ENCODE peak calls at places on chromosomes 7 and 10, in six cellular contexts. One of them, this sample, is unnamed.

GRCh38 chr7:105723582-105723981 is 142.3 kb upstream of the EFCAB10 start:
- DNase-seq in IMR-90: no peak
- DNase-seq in dorsolateral prefrontal cortex: peak; percentile 67
- DNase-seq in endodermal cell: peak; percentile 59
- DNase-seq in mucosa of descending colon: peak; percentile 9
- DNase-seq in cardiac fibroblast: no peak
- DNase-seq in this sample: peak; percentile 4

GRCh38 chr7:2903686-2904162 is 59.6 kb upstream of the GNA12 start:
- DNase-seq in cardiac fibroblast: no peak
- DNase-seq in endodermal cell: no peak
- DNase-seq in IMR-90: no peak
- DNase-seq in mucosa of descending colon: no peak
- DNase-seq in dorsolateral prefrontal cortex: no peak
- DNase-seq in this sample: no peak

GRCh38 chr7:142581341-142581740 is 167.9 kb upstream of the PRSS1 start:
- DNase-seq in mucosa of descending colon: no peak
- DNase-seq in endodermal cell: no peak
- DNase-seq in dorsolateral prefrontal cortex: no peak
- DNase-seq in IMR-90: no peak
- DNase-seq in cardiac fibroblast: peak; percentile 43
- DNase-seq in this sample: peak; percentile 71

GRCh38 chr7:91722831-91723230 is 157.7 kb downstream of the MTERF1 start:
- DNase-seq in dorsolateral prefrontal cortex: no peak
- DNase-seq in cardiac fibroblast: no peak
- DNase-seq in IMR-90: no peak
- DNase-seq in mucosa of descending colon: no peak
- DNase-seq in endodermal cell: no peak
- DNase-seq in this sample: no peak

GRCh38 chr7:96982586-96982985 is 22.8 kb upstream of the DLX6 start:
- DNase-seq in IMR-90: no peak
- DNase-seq in endodermal cell: no peak
- DNase-seq in mucosa of descending colon: no peak
- DNase-seq in dorsolateral prefrontal cortex: no peak
- DNase-seq in cardiac fibroblast: no peak
- DNase-seq in this sample: no peak

GRCh38 chr7:134891262-134892001 is 94.9 kb upstream of the AGBL3 start:
- DNase-seq in dorsolateral prefrontal cortex: peak; percentile 89
- DNase-seq in IMR-90: peak; percentile 92
- DNase-seq in endodermal cell: peak; percentile 90
- DNase-seq in cardiac fibroblast: peak; percentile 97
- DNase-seq in mucosa of descending colon: peak; percentile 41
- DNase-seq in this sample: peak; percentile 98

GRCh38 chr7:26992670-26993069 is 103.1 kb downstream of the HOXA1 start:
- DNase-seq in cardiac fibroblast: no peak
- DNase-seq in endodermal cell: no peak
- DNase-seq in dorsolateral prefrontal cortex: no peak
- DNase-seq in mucosa of descending colon: no peak
- DNase-seq in IMR-90: no peak
- DNase-seq in this sample: no peak

GRCh38 chr7:147199868-147200267 is 1083.3 kb downstream of the CNTNAP2 start:
- DNase-seq in endodermal cell: peak; percentile 55
- DNase-seq in dorsolateral prefrontal cortex: no peak
- DNase-seq in cardiac fibroblast: no peak
- DNase-seq in mucosa of descending colon: no peak
- DNase-seq in IMR-90: no peak
- DNase-seq in this sample: no peak

GRCh38 chr10:70540089-70540788 is 61.7 kb downstream of the PALD1 start:
- DNase-seq in mucosa of descending colon: peak; percentile 47
- DNase-seq in cardiac fibroblast: peak; percentile 24
- DNase-seq in endodermal cell: peak; percentile 86
- DNase-seq in dorsolateral prefrontal cortex: no peak
- DNase-seq in IMR-90: no peak
- DNase-seq in this sample: peak; percentile 36

GRCh38 chr7:70183278-70183677 is 585.0 kb downstream of the AUTS2 start:
- DNase-seq in endodermal cell: peak; percentile 70
- DNase-seq in cardiac fibroblast: no peak
- DNase-seq in dorsolateral prefrontal cortex: no peak
- DNase-seq in mucosa of descending colon: peak; percentile 17
- DNase-seq in IMR-90: no peak
- DNase-seq in this sample: peak; percentile 10

GRCh38 chr7:51027256-51028127 is 244.8 kb upstream of the GRB10 start:
- DNase-seq in dorsolateral prefrontal cortex: no peak
- DNase-seq in IMR-90: no peak
- DNase-seq in cardiac fibroblast: no peak
- DNase-seq in endodermal cell: no peak
- DNase-seq in mucosa of descending colon: no peak
- DNase-seq in this sample: peak; percentile 27

GRCh38 chr7:20275637-20276036 is 55.1 kb upstream of the ITGB8 start:
- DNase-seq in endodermal cell: no peak
- DNase-seq in cardiac fibroblast: no peak
- DNase-seq in IMR-90: peak; percentile 48
- DNase-seq in mucosa of descending colon: no peak
- DNase-seq in dorsolateral prefrontal cortex: no peak
- DNase-seq in this sample: no peak

GRCh38 chr7:140333209-140333608 is 65.1 kb downstream of the SLC37A3 start:
- DNase-seq in IMR-90: no peak
- DNase-seq in cardiac fibroblast: no peak
- DNase-seq in mucosa of descending colon: peak; percentile 76
- DNase-seq in dorsolateral prefrontal cortex: no peak
- DNase-seq in endodermal cell: no peak
- DNase-seq in this sample: no peak

GRCh38 chr7:140330128-140330527 is 68.2 kb downstream of the SLC37A3 start:
- DNase-seq in endodermal cell: no peak
- DNase-seq in mucosa of descending colon: no peak
- DNase-seq in cardiac fibroblast: no peak
- DNase-seq in IMR-90: no peak
- DNase-seq in dorsolateral prefrontal cortex: no peak
- DNase-seq in this sample: no peak

GRCh38 chr7:140334341-140335057 is 63.8 kb downstream of the SLC37A3 start:
- DNase-seq in mucosa of descending colon: no peak
- DNase-seq in IMR-90: no peak
- DNase-seq in dorsolateral prefrontal cortex: no peak
- DNase-seq in endodermal cell: no peak
- DNase-seq in cardiac fibroblast: no peak
- DNase-seq in this sample: no peak

GRCh38 chr7:140327261-140327661 is 71.1 kb downstream of the SLC37A3 start:
- DNase-seq in IMR-90: no peak
- DNase-seq in dorsolateral prefrontal cortex: no peak
- DNase-seq in endodermal cell: no peak
- DNase-seq in cardiac fibroblast: no peak
- DNase-seq in mucosa of descending colon: peak; percentile 53
- DNase-seq in this sample: no peak

DNA sequence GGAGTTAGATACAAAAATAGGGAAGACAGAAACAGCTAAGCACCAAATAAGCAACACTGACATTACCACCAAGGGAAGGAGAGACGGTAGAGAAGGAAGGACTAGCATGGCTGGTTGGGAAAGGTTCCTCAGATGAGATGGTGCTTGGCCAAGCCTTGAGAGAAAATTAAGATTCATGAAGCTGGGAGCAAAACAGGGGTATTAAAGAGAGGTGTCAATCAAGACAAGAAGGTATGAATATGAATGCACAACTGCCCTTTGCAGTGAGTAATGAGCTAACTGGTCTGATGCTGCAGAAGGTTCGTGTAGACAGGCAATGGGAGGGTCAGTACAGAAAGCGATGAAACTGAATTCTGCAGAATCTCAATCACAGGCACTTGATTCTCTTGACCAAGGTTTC is 67.7 kb downstream of the SLC37A3 start:
- DNase-seq in dorsolateral prefrontal cortex: no peak
- DNase-seq in endodermal cell: no peak
- DNase-seq in cardiac fibroblast: no peak
- DNase-seq in IMR-90: no peak
- DNase-seq in mucosa of descending colon: no peak
- DNase-seq in this sample: no peak
- H3K4me3 ChIP-seq in dorsolateral prefrontal cortex: no peak overlapping the region
- H3K4me3 ChIP-seq in endodermal cell: no peak overlapping the region
- H3K4me3 ChIP-seq in cardiac fibroblast: no peak overlapping the region
- H3K4me3 ChIP-seq in IMR-90: no peak overlapping the region
- H3K4me3 ChIP-seq in mucosa of descending colon: no peak overlapping the region
- H3K4me3 ChIP-seq in this sample: no peak overlapping the region

GRCh38 chr10:133388973-133389818 is 4.8 kb upstream of the MTG1 start:
- DNase-seq in endodermal cell: no peak
- DNase-seq in dorsolateral prefrontal cortex: no peak
- DNase-seq in cardiac fibroblast: no peak
- DNase-seq in mucosa of descending colon: peak; percentile 40
- DNase-seq in IMR-90: no peak
- DNase-seq in this sample: no peak
- H3K4me3 ChIP-seq in endodermal cell: no peak overlapping the region
- H3K4me3 ChIP-seq in dorsolateral prefrontal cortex: peak overlapping the region; percentile 23
- H3K4me3 ChIP-seq in cardiac fibroblast: no peak overlapping the region
- H3K4me3 ChIP-seq in mucosa of descending colon: no peak overlapping the region
- H3K4me3 ChIP-seq in IMR-90: no peak overlapping the region
- H3K4me3 ChIP-seq in this sample: no peak overlapping the region

DNA sequence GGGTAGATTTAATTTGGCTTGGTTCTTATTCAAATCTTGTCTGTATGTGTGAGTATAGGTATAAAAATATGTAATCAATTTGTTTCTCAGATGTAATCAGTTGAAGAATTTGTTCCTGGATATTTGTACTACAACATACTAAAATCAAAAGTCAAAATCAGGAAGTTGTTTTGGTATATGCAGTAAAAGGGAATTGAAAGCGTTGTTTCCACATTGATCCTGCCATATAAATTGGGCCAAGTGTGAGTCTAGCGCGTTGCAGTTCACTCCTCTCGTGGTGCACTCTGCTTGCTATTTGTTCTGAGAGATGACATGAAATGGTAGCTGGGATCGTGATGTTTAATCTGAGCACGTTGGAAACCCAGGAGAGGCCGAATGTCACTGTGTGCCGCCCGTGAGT is 55.9 kb downstream of the SHH start:
- DNase-seq in IMR-90: no peak
- DNase-seq in cardiac fibroblast: no peak
- DNase-seq in dorsolateral prefrontal cortex: no peak
- DNase-seq in mucosa of descending colon: no peak
- DNase-seq in endodermal cell: no peak
- DNase-seq in this sample: no peak
- H3K4me3 ChIP-seq in IMR-90: no peak overlapping the region
- H3K4me3 ChIP-seq in cardiac fibroblast: no peak overlapping the region
- H3K4me3 ChIP-seq in dorsolateral prefrontal cortex: no peak overlapping the region
- H3K4me3 ChIP-seq in mucosa of descending colon: no peak overlapping the region
- H3K4me3 ChIP-seq in endodermal cell: no peak overlapping the region
- H3K4me3 ChIP-seq in this sample: no peak overlapping the region

GRCh38 chr7:157764946-157765537 is 428.2 kb downstream of the DNAJB6 start:
- DNase-seq in mucosa of descending colon: no peak
- DNase-seq in endodermal cell: no peak
- DNase-seq in dorsolateral prefrontal cortex: no peak
- DNase-seq in cardiac fibroblast: no peak
- DNase-seq in IMR-90: no peak
- DNase-seq in this sample: no peak
- H3K4me3 ChIP-seq in mucosa of descending colon: no peak overlapping the region
- H3K4me3 ChIP-seq in endodermal cell: peak overlapping the region; percentile 29
- H3K4me3 ChIP-seq in dorsolateral prefrontal cortex: no peak overlapping the region
- H3K4me3 ChIP-seq in cardiac fibroblast: no peak overlapping the region
- H3K4me3 ChIP-seq in IMR-90: no peak overlapping the region
- H3K4me3 ChIP-seq in this sample: no peak overlapping the region

GRCh38 chr10:72483452-72483851 is 128.7 kb upstream of the DNAJB12 start:
- DNase-seq in endodermal cell: no peak
- DNase-seq in dorsolateral prefrontal cortex: no peak
- DNase-seq in cardiac fibroblast: no peak
- DNase-seq in IMR-90: no peak
- DNase-seq in mucosa of descending colon: no peak
- DNase-seq in this sample: peak; percentile 39
- H3K4me3 ChIP-seq in endodermal cell: no peak overlapping the region
- H3K4me3 ChIP-seq in dorsolateral prefrontal cortex: no peak overlapping the region
- H3K4me3 ChIP-seq in cardiac fibroblast: no peak overlapping the region
- H3K4me3 ChIP-seq in IMR-90: no peak overlapping the region
- H3K4me3 ChIP-seq in mucosa of descending colon: no peak overlapping the region
- H3K4me3 ChIP-seq in this sample: no peak overlapping the region

GRCh38 chr10:49613160-49613881 is 516 bp upstream of the CHAT start:
- DNase-seq in endodermal cell: peak; percentile 66
- DNase-seq in mucosa of descending colon: no peak
- DNase-seq in cardiac fibroblast: no peak
- DNase-seq in IMR-90: no peak
- DNase-seq in dorsolateral prefrontal cortex: no peak
- DNase-seq in this sample: no peak
- H3K4me3 ChIP-seq in endodermal cell: no peak overlapping the region
- H3K4me3 ChIP-seq in mucosa of descending colon: no peak overlapping the region
- H3K4me3 ChIP-seq in cardiac fibroblast: no peak overlapping the region
- H3K4me3 ChIP-seq in IMR-90: no peak overlapping the region
- H3K4me3 ChIP-seq in dorsolateral prefrontal cortex: no peak overlapping the region
- H3K4me3 ChIP-seq in this sample: no peak overlapping the region

GRCh38 chr7:47578581-47579270 is 3.2 kb downstream of the TNS3 start:
- DNase-seq in cardiac fibroblast: peak; percentile 76
- DNase-seq in mucosa of descending colon: no peak
- DNase-seq in IMR-90: peak; percentile 66
- DNase-seq in dorsolateral prefrontal cortex: no peak
- DNase-seq in endodermal cell: no peak
- DNase-seq in this sample: no peak
- H3K4me3 ChIP-seq in cardiac fibroblast: no peak overlapping the region
- H3K4me3 ChIP-seq in mucosa of descending colon: no peak overlapping the region
- H3K4me3 ChIP-seq in IMR-90: no peak overlapping the region
- H3K4me3 ChIP-seq in dorsolateral prefrontal cortex: no peak overlapping the region
- H3K4me3 ChIP-seq in endodermal cell: no peak overlapping the region
- H3K4me3 ChIP-seq in this sample: no peak overlapping the region

This sample was measured in choroid plexus epithelial cell.